ENCODE peak calls at places on chromosome 6, in nine cellular contexts. Y is RWPE1; P is CD4-positive, alpha-beta T cell; D is Calu3; O is HFFc6; C is fibroblast of mammary gland; L is astrocyte; N is GM13977; T is hepatocyte. F is an unnamed sample.

GRCh38 chr6:49110876-49111275 is 352.2 kb downstream of the MMUT start:
- DNase-seq in Y (no peak), P (no peak), D (no peak), O (no peak), C (no peak), L (no peak), N (no peak), T (no peak), F (no peak)

GRCh38 chr6:131164506-131164905 is 29.2 kb downstream of the AKAP7 start:
- DNase-seq in Y (no peak), P (no peak), D (no peak), O (peak), C (no peak), L (no peak), N (no peak), T (no peak), F (no peak)

GRCh38 chr6:139699335-139699734 is 324.9 kb upstream of the CITED2 start:
- DNase-seq in Y (no peak), P (no peak), D (no peak), O (peak), C (peak), L (peak), N (no peak), T (no peak), F (no peak)

GRCh38 chr6:150392452-150393220 is 23.8 kb downstream of the IYD start:
- DNase-seq in Y (no peak), P (no peak), D (no peak), O (no peak), C (no peak), L (no peak), N (no peak), T (peak), F (no peak)

GRCh38 chr6:5501837-5502236 is 240.5 kb downstream of the FARS2 start:
- DNase-seq in Y (no peak), P (no peak), D (no peak), O (no peak), C (no peak), L (peak), N (no peak), T (no peak), F (no peak)

GRCh38 chr6:26322645-26323482 is 42.1 kb upstream of the BTN3A2 start:
- DNase-seq in Y (no peak), P (peak), D (peak), O (peak), C (peak), L (peak), N (no peak), T (peak), F (no peak)

GRCh38 chr6:149855741-149856140 is 8.4 kb downstream of the LRP11 start:
- DNase-seq in Y (no peak), P (no peak), D (no peak), O (no peak), C (no peak), L (no peak), N (no peak), T (no peak), F (no peak)

GRCh38 chr6:30612687-30613248 is 4.3 kb downstream of the PPP1R10 start:
- DNase-seq in Y (no peak), P (no peak), D (no peak), O (peak), C (peak), L (peak), N (no peak), T (no peak), F (no peak)

GRCh38 chr6:148593130-148593812 is 153.6 kb upstream of the UST start:
- DNase-seq in Y (no peak), P (no peak), D (no peak), O (peak), C (peak), L (peak), N (no peak), T (no peak), F (no peak)

GRCh38 chr6:10271982-10272381 is 142.9 kb downstream of the TFAP2A start:
- DNase-seq in Y (no peak), P (no peak), D (no peak), O (no peak), C (no peak), L (no peak), N (no peak), T (no peak), F (no peak)

GRCh38 chr6:6942826-6943225 is 164.9 kb upstream of the RREB1 start:
- DNase-seq in Y (no peak), P (no peak), D (no peak), O (peak), C (peak), L (peak), N (peak), T (no peak), F (no peak)

GRCh38 chr6:44800171-44800671 is 412.7 kb downstream of the CDC5L start:
- DNase-seq in Y (no peak), P (no peak), D (peak), O (peak), C (peak), L (peak), N (no peak), T (peak), F (no peak)

GRCh38 chr6:21679761-21680265 is 86.3 kb downstream of the SOX4 start:
- DNase-seq in Y (peak), P (no peak), D (no peak), O (peak), C (peak), L (peak), N (no peak), T (peak), F (no peak)

GRCh38 chr6:166998256-166999144 is 697 bp upstream of the CEP43 start:
- DNase-seq in Y (peak), P (no peak), D (peak), O (no peak), C (no peak), L (no peak), N (peak), T (peak), F (peak)

GRCh38 chr6:11744753-11745152 is 33.9 kb downstream of the ADTRP start:
- DNase-seq in Y (no peak), P (no peak), D (no peak), O (no peak), C (peak), L (peak), N (no peak), T (peak), F (no peak)

GRCh38 chr6:148448371-148449010 is 105.9 kb downstream of the SASH1 start:
- DNase-seq in Y (no peak), P (no peak), D (no peak), O (no peak), C (no peak), L (no peak), N (no peak), T (no peak), F (no peak)

DNA sequence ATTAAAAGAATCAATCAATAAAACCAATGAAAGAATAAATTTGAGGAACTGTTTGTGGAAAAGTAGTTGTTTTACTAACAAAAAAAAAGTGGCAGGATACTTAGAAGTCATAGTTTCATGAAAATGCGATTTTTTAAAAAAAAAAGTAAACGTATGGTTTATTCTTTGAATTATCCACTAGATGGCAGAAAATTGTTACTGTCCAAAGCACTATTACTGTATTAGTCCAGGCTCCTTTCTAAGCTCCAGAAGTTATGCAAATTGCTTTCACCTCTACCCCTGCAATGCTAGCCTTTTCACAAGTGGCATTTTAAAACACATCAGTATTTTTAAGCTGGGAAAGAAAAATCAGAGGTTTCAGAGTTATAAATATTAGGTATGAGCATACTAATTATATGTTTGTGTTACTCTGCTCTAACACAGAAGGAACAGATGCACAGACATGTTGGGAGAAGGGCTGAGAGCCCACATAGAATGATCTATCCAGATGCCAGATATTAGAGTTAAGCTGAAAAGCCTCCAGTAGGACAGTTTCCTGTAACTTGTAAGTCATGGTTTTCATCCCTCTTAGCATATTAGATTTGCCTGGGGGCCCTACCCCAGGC is 63.9 kb downstream of the FHL5 start:
- DNase-seq in Y (peak), P (no peak), D (no peak), O (peak), C (peak), L (peak), N (peak), T (peak), F (no peak)
- TF ChIP-seq CTCF in Y (peak), P (peak), D (no peak), O (peak), C (peak), L (peak), N (peak), T (peak), F (no peak)

GRCh38 chr6:36443498-36443844 is 671 bp downstream of the KCTD20 start:
- DNase-seq in Y (no peak), P (no peak), D (no peak), O (no peak), C (no peak), L (no peak), N (no peak), T (no peak), F (no peak)

GRCh38 chr6:36444470-36444869 is 1.7 kb downstream of the KCTD20 start:
- DNase-seq in Y (peak), P (no peak), D (no peak), O (peak), C (peak), L (peak), N (peak), T (peak), F (no peak)

GRCh38 chr6:36442671-36443497 is at the start of the genes KCTD20 and PXT1:
- DNase-seq in Y (peak), P (peak), D (peak), O (peak), C (peak), L (peak), N (peak), T (peak), F (peak)

GRCh38 chr6:36445651-36446050 is 2.9 kb downstream of the KCTD20 start:
- DNase-seq in Y (no peak), P (no peak), D (no peak), O (no peak), C (no peak), L (no peak), N (no peak), T (no peak), F (no peak)

GRCh38 chr6:36443951-36444428 is 1.2 kb downstream of the KCTD20 start:
- DNase-seq in Y (peak), P (no peak), D (peak), O (peak), C (no peak), L (no peak), N (peak), T (peak), F (no peak)
- TF ChIP-seq CTCF in Y (peak), P (no peak), D (peak), O (peak), C (no peak), L (no peak), N (peak), T (peak), F (no peak)

GRCh38 chr6:73742433-73742832 is 46.4 kb downstream of the CD109 start:
- DNase-seq in Y (no peak), P (no peak), D (no peak), O (no peak), C (no peak), L (no peak), N (no peak), T (no peak), F (no peak)

GRCh38 chr6:73738367-73739028 is 42.5 kb downstream of the CD109 start:
- DNase-seq in Y (no peak), P (no peak), D (no peak), O (no peak), C (no peak), L (peak), N (no peak), T (no peak), F (no peak)

GRCh38 chr6:73743556-73743955 is 47.6 kb downstream of the CD109 start:
- DNase-seq in Y (no peak), P (no peak), D (no peak), O (no peak), C (no peak), L (peak), N (no peak), T (no peak), F (no peak)

GRCh38 chr6:73734843-73735453 is 38.9 kb downstream of the CD109 start:
- DNase-seq in Y (no peak), P (no peak), D (no peak), O (no peak), C (no peak), L (no peak), N (no peak), T (no peak), F (no peak)

DNA sequence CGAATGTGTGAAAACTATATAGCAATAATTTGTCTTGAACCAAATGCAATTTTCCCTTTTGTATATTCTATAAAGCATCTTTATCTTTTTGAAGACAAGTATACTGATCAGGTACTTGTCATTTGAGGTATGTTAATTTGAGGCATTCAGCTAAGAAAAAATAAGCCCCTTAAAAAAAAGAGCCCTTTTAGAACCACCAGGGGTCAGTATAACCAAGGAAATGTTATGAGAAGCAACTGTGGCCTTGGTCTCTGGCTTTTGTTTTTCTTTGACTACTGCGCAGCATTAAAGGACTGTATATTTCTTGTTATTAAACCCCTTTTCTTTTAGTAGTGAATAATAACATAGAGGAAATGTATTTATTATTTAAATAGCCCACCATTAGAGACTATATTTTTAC is 43.1 kb downstream of the CD109 start:
- DNase-seq in Y (peak), P (no peak), D (no peak), O (peak), C (peak), L (peak), N (peak), T (peak), F (no peak)
- TF ChIP-seq CTCF in Y (peak), P (peak), D (peak), O (peak), C (peak), L (peak), N (peak), T (peak), F (no peak)

GRCh38 chr6:113488812-113489685 is 368.1 kb upstream of the MARCKS start:
- DNase-seq in Y (no peak), P (no peak), D (no peak), O (no peak), C (no peak), L (no peak), N (no peak), T (no peak), F (no peak)

GRCh38 chr6:113490356-113490755 is 366.8 kb upstream of the MARCKS start:
- DNase-seq in Y (no peak), P (no peak), D (no peak), O (no peak), C (no peak), L (no peak), N (no peak), T (no peak), F (no peak)

GRCh38 chr6:113486172-113486571 is 371.0 kb upstream of the MARCKS start:
- DNase-seq in Y (no peak), P (no peak), D (no peak), O (no peak), C (no peak), L (no peak), N (no peak), T (peak), F (no peak)

GRCh38 chr6:113489946-113490345 is 367.2 kb upstream of the MARCKS start:
- DNase-seq in Y (no peak), P (no peak), D (no peak), O (no peak), C (no peak), L (no peak), N (no peak), T (no peak), F (no peak)

DNA sequence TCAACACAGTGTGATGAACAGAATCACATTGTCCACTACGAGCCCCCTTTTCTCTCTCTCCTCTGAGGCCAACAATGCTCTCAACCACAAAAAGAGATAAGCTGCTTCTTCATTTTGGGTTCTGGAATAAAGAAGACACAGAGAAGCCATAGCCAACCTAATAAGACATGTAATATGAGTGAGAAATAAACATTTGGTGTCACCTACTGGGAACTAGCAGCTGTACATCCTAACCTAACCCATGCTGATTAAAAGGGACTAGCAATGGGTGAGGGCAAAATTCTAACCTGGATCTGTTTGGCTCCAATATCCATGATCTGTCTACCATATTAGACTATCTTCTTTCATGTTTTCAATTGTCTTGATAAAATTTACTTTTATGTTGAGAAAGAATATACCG is 369.1 kb upstream of the MARCKS start:
- DNase-seq in Y (no peak), P (no peak), D (no peak), O (peak), C (peak), L (no peak), N (no peak), T (no peak), F (no peak)
- TF ChIP-seq CTCF in Y (no peak), P (no peak), D (no peak), O (peak), C (peak), L (no peak), N (no peak), T (no peak), F (no peak)

DNA sequence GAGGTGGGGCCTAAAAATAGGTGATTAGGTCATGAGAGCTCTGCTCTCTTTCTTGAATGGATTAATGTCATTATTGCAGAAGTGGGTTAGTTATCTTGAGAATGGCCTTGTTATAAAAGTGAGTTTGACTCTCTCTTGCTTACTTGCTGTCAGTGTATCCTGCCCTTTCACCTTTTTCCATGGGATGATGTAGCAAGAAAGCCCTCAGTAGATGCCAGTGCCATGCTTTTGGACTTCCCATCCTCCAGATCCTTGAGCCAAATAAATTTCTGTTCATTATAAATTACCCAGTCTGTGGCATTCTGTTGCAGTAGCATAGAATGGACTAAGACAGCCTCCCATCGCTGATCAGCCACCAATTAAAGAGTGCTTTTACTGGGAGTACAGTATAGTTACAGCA is 40.1 kb downstream of the UTRN start:
- DNase-seq in Y (no peak), P (no peak), D (no peak), O (no peak), C (no peak), L (no peak), N (no peak), T (no peak), F (no peak)
- TF ChIP-seq CTCF in Y (no peak), P (no peak), D (no peak), O (no peak), C (no peak), L (no peak), N (no peak), T (no peak), F (no peak)

GRCh38 chr6:41714556-41715273 is 20.7 kb downstream of the TFEB start:
- DNase-seq in Y (no peak), P (no peak), D (no peak), O (no peak), C (no peak), L (no peak), N (no peak), T (no peak), F (no peak)

GRCh38 chr6:41713161-41713649 is 22.2 kb downstream of the TFEB start:
- DNase-seq in Y (peak), P (no peak), D (peak), O (peak), C (no peak), L (peak), N (no peak), T (no peak), F (no peak)

GRCh38 chr6:41711323-41712038 is 23.9 kb downstream of the TFEB start:
- DNase-seq in Y (no peak), P (no peak), D (no peak), O (no peak), C (no peak), L (no peak), N (no peak), T (no peak), F (no peak)

GRCh38 chr6:41713650-41714291 is 21.6 kb downstream of the TFEB start:
- DNase-seq in Y (no peak), P (no peak), D (peak), O (peak), C (no peak), L (peak), N (peak), T (no peak), F (peak)

GRCh38 chr6:41712651-41713103 is 22.7 kb downstream of the TFEB start:
- DNase-seq in Y (no peak), P (no peak), D (peak), O (peak), C (no peak), L (no peak), N (no peak), T (no peak), F (no peak)
- TF ChIP-seq CTCF in Y (no peak), P (no peak), D (no peak), O (peak), C (no peak), L (no peak), N (no peak), T (no peak), F (no peak)

GRCh38 chr6:143510991-143511891 is at the start of gene FUCA2:
- DNase-seq in Y (peak), P (peak), D (peak), O (peak), C (peak), L (peak), N (peak), T (peak), F (peak)
- TF ChIP-seq CTCF in Y (no peak), P (no peak), D (no peak), O (no peak), C (no peak), L (no peak), N (no peak), T (no peak), F (no peak)

F was measured in activated B cell treated with CpG ODN at 0.5 μM for 24 hours.